ENCODE peak calls at places on chromosomes 16 and 17, in seven cellular contexts. One of them, this sample, is unnamed.

GRCh38 chr16:15708096-15708495 is 58.1 kb downstream of the NDE1 start:
- DNase-seq in SK-N-SH: no peak
- DNase-seq in HL-60: no peak
- DNase-seq in left lung: peak; percentile 46
- DNase-seq in ovary: no peak
- DNase-seq in fibroblast of pulmonary artery: peak; percentile 79
- DNase-seq in AG09319: no peak
- DNase-seq in this sample: no peak

GRCh38 chr16:3671424-3671823 is 16.9 kb downstream of the DNASE1 start:
- DNase-seq in fibroblast of pulmonary artery: no peak
- DNase-seq in left lung: peak; percentile 65
- DNase-seq in ovary: no peak
- DNase-seq in HL-60: no peak
- DNase-seq in AG09319: no peak
- DNase-seq in SK-N-SH: no peak
- DNase-seq in this sample: no peak

GRCh38 chr16:75627856-75628255 is 4.8 kb upstream of the ADAT1 start:
- DNase-seq in left lung: no peak
- DNase-seq in HL-60: no peak
- DNase-seq in SK-N-SH: no peak
- DNase-seq in ovary: no peak
- DNase-seq in fibroblast of pulmonary artery: peak; percentile 78
- DNase-seq in AG09319: no peak
- DNase-seq in this sample: no peak

GRCh38 chr17:62653831-62654829 is 26.7 kb downstream of the MRC2 start:
- DNase-seq in SK-N-SH: peak; percentile 88
- DNase-seq in fibroblast of pulmonary artery: peak; percentile 58
- DNase-seq in HL-60: no peak
- DNase-seq in left lung: peak; percentile 81
- DNase-seq in AG09319: peak; percentile 66
- DNase-seq in ovary: peak; percentile 76
- DNase-seq in this sample: peak; percentile 46

GRCh38 chr17:57017625-57018024 is 39.7 kb downstream of the SCPEP1 start:
- DNase-seq in fibroblast of pulmonary artery: no peak
- DNase-seq in ovary: no peak
- DNase-seq in HL-60: no peak
- DNase-seq in AG09319: no peak
- DNase-seq in left lung: no peak
- DNase-seq in SK-N-SH: no peak
- DNase-seq in this sample: no peak

GRCh38 chr16:67244387-67245188 is 2.7 kb downstream of the FHOD1 start:
- DNase-seq in AG09319: peak; percentile 38
- DNase-seq in left lung: peak; percentile 92
- DNase-seq in HL-60: no peak
- DNase-seq in ovary: peak; percentile 52
- DNase-seq in fibroblast of pulmonary artery: peak; percentile 85
- DNase-seq in SK-N-SH: no peak
- DNase-seq in this sample: peak; percentile 87

GRCh38 chr17:4944163-4944553 is 4.1 kb downstream of the RNF167 start:
- DNase-seq in AG09319: no peak
- DNase-seq in HL-60: no peak
- DNase-seq in fibroblast of pulmonary artery: no peak
- DNase-seq in ovary: no peak
- DNase-seq in SK-N-SH: no peak
- DNase-seq in left lung: peak; percentile 81
- DNase-seq in this sample: no peak

GRCh38 chr16:606656-607307 is 16.9 kb downstream of the RAB40C start:
- DNase-seq in fibroblast of pulmonary artery: no peak
- DNase-seq in SK-N-SH: no peak
- DNase-seq in ovary: no peak
- DNase-seq in HL-60: no peak
- DNase-seq in left lung: peak; percentile 72
- DNase-seq in AG09319: no peak
- DNase-seq in this sample: no peak

GRCh38 chr17:35241520-35241919 is 1.4 kb upstream of the SLFN5 start:
- DNase-seq in SK-N-SH: no peak
- DNase-seq in left lung: peak; percentile 66
- DNase-seq in fibroblast of pulmonary artery: no peak
- DNase-seq in HL-60: no peak
- DNase-seq in ovary: peak; percentile 17
- DNase-seq in AG09319: no peak
- DNase-seq in this sample: no peak

GRCh38 chr17:9874722-9875121 is 30.3 kb downstream of the RCVRN start:
- DNase-seq in ovary: no peak
- DNase-seq in AG09319: no peak
- DNase-seq in HL-60: no peak
- DNase-seq in fibroblast of pulmonary artery: no peak
- DNase-seq in SK-N-SH: no peak
- DNase-seq in left lung: no peak
- DNase-seq in this sample: no peak

GRCh38 chr17:14211778-14212177 is 24.9 kb downstream of the CDRT15 start:
- DNase-seq in ovary: no peak
- DNase-seq in left lung: peak; percentile 90
- DNase-seq in AG09319: no peak
- DNase-seq in fibroblast of pulmonary artery: peak; percentile 4
- DNase-seq in SK-N-SH: no peak
- DNase-seq in HL-60: no peak
- DNase-seq in this sample: peak; percentile 51

GRCh38 chr17:15119928-15120327 is 145.2 kb downstream of the PMP22 start:
- DNase-seq in ovary: no peak
- DNase-seq in fibroblast of pulmonary artery: no peak
- DNase-seq in SK-N-SH: no peak
- DNase-seq in left lung: no peak
- DNase-seq in HL-60: no peak
- DNase-seq in AG09319: no peak
- DNase-seq in this sample: no peak

GRCh38 chr17:81244358-81245023 is 5.4 kb downstream of the NDUFAF8 start:
- DNase-seq in AG09319: no peak
- DNase-seq in HL-60: no peak
- DNase-seq in ovary: no peak
- DNase-seq in SK-N-SH: peak; percentile 66
- DNase-seq in left lung: peak; percentile 59
- DNase-seq in fibroblast of pulmonary artery: no peak
- DNase-seq in this sample: no peak

GRCh38 chr16:10776280-10776679 is 32.6 kb downstream of the NUBP1 start:
- DNase-seq in SK-N-SH: no peak
- DNase-seq in ovary: no peak
- DNase-seq in AG09319: no peak
- DNase-seq in fibroblast of pulmonary artery: no peak
- DNase-seq in left lung: no peak
- DNase-seq in HL-60: no peak
- DNase-seq in this sample: peak; percentile 63

GRCh38 chr16:23905027-23905426 is 69.2 kb downstream of the PRKCB start:
- DNase-seq in AG09319: no peak
- DNase-seq in HL-60: no peak
- DNase-seq in SK-N-SH: no peak
- DNase-seq in ovary: no peak
- DNase-seq in left lung: no peak
- DNase-seq in fibroblast of pulmonary artery: peak; percentile 3
- DNase-seq in this sample: no peak

GRCh38 chr17:83200231-83200699 is 120.9 kb downstream of the METRNL start:
- DNase-seq in HL-60: peak; percentile 75
- DNase-seq in fibroblast of pulmonary artery: no peak
- DNase-seq in AG09319: no peak
- DNase-seq in SK-N-SH: no peak
- DNase-seq in ovary: peak; percentile 41
- DNase-seq in left lung: peak; percentile 91
- DNase-seq in this sample: peak; percentile 55

GRCh38 chr17:58532555-58532951 is 18.1 kb upstream of the MTMR4 start:
- DNase-seq in left lung: no peak
- DNase-seq in AG09319: no peak
- DNase-seq in HL-60: no peak
- DNase-seq in SK-N-SH: peak; percentile 43
- DNase-seq in fibroblast of pulmonary artery: no peak
- DNase-seq in ovary: no peak
- DNase-seq in this sample: no peak

GRCh38 chr16:67030221-67030962 is 1.4 kb downstream of the CBFB start:
- DNase-seq in SK-N-SH: no peak
- DNase-seq in left lung: no peak
- DNase-seq in ovary: no peak
- DNase-seq in AG09319: no peak
- DNase-seq in fibroblast of pulmonary artery: no peak
- DNase-seq in HL-60: no peak
- DNase-seq in this sample: no peak

GRCh38 chr16:85144026-85144915 is 32.0 kb upstream of the CIBAR2 start:
- DNase-seq in ovary: no peak
- DNase-seq in SK-N-SH: no peak
- DNase-seq in HL-60: no peak
- DNase-seq in left lung: peak; percentile 52
- DNase-seq in AG09319: no peak
- DNase-seq in fibroblast of pulmonary artery: no peak
- DNase-seq in this sample: no peak

GRCh38 chr17:33664116-33664840 is 371.2 kb upstream of the ASIC2 start:
- DNase-seq in AG09319: no peak
- DNase-seq in fibroblast of pulmonary artery: no peak
- DNase-seq in HL-60: no peak
- DNase-seq in ovary: no peak
- DNase-seq in left lung: no peak
- DNase-seq in SK-N-SH: no peak
- DNase-seq in this sample: no peak

GRCh38 chr16:88934066-88934667 is 42.8 kb downstream of the CBFA2T3 start:
- DNase-seq in left lung: no peak
- DNase-seq in HL-60: no peak
- DNase-seq in SK-N-SH: no peak
- DNase-seq in AG09319: no peak
- DNase-seq in fibroblast of pulmonary artery: no peak
- DNase-seq in ovary: no peak
- DNase-seq in this sample: no peak
- TF ChIP-seq CTCF in left lung: no peak
- TF ChIP-seq CTCF in HL-60: no peak
- TF ChIP-seq CTCF in SK-N-SH: no peak
- TF ChIP-seq CTCF in AG09319: no peak
- TF ChIP-seq CTCF in fibroblast of pulmonary artery: no peak
- TF ChIP-seq CTCF in ovary: no peak
- TF ChIP-seq CTCF in this sample: no peak

GRCh38 chr17:41333836-41334235 is 16.8 kb downstream of the KRT33A start:
- DNase-seq in AG09319: no peak
- DNase-seq in left lung: no peak
- DNase-seq in ovary: no peak
- DNase-seq in HL-60: no peak
- DNase-seq in SK-N-SH: no peak
- DNase-seq in fibroblast of pulmonary artery: no peak
- DNase-seq in this sample: no peak
- TF ChIP-seq CTCF in AG09319: no peak
- TF ChIP-seq CTCF in left lung: no peak
- TF ChIP-seq CTCF in ovary: no peak
- TF ChIP-seq CTCF in HL-60: no peak
- TF ChIP-seq CTCF in SK-N-SH: no peak
- TF ChIP-seq CTCF in fibroblast of pulmonary artery: no peak
- TF ChIP-seq CTCF in this sample: no peak

GRCh38 chr16:17143546-17144419 is 327.0 kb downstream of the XYLT1 start:
- DNase-seq in HL-60: no peak
- DNase-seq in ovary: no peak
- DNase-seq in fibroblast of pulmonary artery: no peak
- DNase-seq in SK-N-SH: no peak
- DNase-seq in AG09319: no peak
- DNase-seq in left lung: no peak
- DNase-seq in this sample: no peak

GRCh38 chr16:17134586-17134985 is 336.2 kb downstream of the XYLT1 start:
- DNase-seq in HL-60: no peak
- DNase-seq in fibroblast of pulmonary artery: no peak
- DNase-seq in left lung: no peak
- DNase-seq in AG09319: no peak
- DNase-seq in SK-N-SH: no peak
- DNase-seq in ovary: no peak
- DNase-seq in this sample: peak; percentile 86

GRCh38 chr16:17133851-17134250 is 336.9 kb downstream of the XYLT1 start:
- DNase-seq in fibroblast of pulmonary artery: no peak
- DNase-seq in ovary: no peak
- DNase-seq in HL-60: no peak
- DNase-seq in SK-N-SH: no peak
- DNase-seq in AG09319: no peak
- DNase-seq in left lung: no peak
- DNase-seq in this sample: no peak

GRCh38 chr16:17135439-17135838 is 335.3 kb downstream of the XYLT1 start:
- DNase-seq in fibroblast of pulmonary artery: no peak
- DNase-seq in AG09319: no peak
- DNase-seq in left lung: no peak
- DNase-seq in HL-60: no peak
- DNase-seq in SK-N-SH: no peak
- DNase-seq in ovary: no peak
- DNase-seq in this sample: no peak

DNA sequence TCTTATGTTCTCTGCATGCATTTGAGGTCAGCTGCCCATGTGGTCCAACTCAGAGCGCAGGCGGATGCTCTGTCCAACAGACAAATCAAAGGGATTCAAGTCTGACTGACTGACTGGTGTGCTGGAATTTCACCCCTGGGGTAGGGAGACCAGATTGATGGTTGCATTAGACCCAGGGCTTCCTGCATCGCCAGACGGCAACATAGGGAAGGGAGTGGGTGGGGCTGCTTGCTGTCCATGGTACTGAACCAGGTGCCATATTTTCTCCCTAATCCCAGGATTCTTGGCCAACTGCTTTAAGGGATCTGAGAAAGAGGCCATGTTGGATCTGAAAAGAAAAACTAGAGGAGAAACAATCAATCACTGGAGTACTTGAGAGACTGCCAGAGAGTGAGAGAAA is 332.0 kb downstream of the XYLT1 start:
- DNase-seq in SK-N-SH: no peak
- DNase-seq in HL-60: no peak
- DNase-seq in left lung: no peak
- DNase-seq in AG09319: no peak
- DNase-seq in ovary: no peak
- DNase-seq in fibroblast of pulmonary artery: no peak
- DNase-seq in this sample: no peak
- TF ChIP-seq CTCF in SK-N-SH: no peak
- TF ChIP-seq CTCF in HL-60: no peak
- TF ChIP-seq CTCF in left lung: no peak
- TF ChIP-seq CTCF in AG09319: no peak
- TF ChIP-seq CTCF in ovary: no peak
- TF ChIP-seq CTCF in fibroblast of pulmonary artery: no peak
- TF ChIP-seq CTCF in this sample: no peak

DNA sequence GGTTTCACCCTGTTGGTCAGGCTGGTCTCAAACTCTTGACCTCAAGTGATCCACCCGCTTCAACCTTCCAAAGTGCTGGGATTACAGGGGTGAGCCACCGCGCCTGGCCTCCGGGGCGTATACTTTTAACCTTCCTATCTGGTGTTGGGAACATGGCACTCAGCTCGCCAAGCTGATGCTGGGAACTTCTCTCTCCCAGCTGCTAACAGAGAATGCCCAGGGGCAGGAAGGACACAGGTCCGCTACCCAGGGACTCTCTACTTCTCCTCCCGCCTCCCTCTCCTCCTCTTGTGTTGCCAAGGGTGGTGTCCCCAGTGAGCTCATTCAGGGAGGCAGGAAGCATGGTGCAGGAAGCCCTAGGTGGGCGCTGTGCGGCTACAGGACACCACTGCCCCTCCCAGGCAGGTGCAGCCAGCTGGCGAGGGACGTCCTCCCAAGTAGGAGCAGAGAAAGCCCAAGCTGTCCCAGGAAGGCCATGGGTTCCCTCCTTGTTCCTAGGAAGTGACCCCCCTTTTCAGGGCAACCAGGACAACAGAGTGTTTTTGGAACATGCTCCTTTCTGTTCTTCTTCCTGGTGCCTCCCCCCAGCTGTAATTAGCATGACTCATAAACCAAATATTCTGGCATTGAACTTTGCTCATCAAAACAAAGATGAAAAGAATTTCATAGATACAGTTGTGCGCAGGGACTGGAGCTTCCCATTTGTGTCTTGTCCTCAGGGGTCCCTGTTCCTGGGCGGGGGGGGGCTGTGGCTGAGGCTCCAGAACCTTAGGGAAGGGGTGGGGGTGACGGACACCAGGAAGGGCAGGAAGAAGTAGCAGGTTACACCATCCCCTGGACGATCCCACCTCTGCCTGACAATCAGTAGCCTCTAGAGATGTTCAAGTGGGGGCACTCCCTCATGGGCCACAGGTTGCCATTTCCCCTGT is 2.6 kb downstream of the C1QTNF1 start:
- DNase-seq in ovary: peak; percentile 71
- DNase-seq in HL-60: no peak
- DNase-seq in AG09319: no peak
- DNase-seq in fibroblast of pulmonary artery: peak; percentile 84
- DNase-seq in SK-N-SH: peak; percentile 64
- DNase-seq in left lung: no peak
- DNase-seq in this sample: no peak
- TF ChIP-seq CTCF in ovary: no peak
- TF ChIP-seq CTCF in HL-60: no peak
- TF ChIP-seq CTCF in AG09319: no peak
- TF ChIP-seq CTCF in fibroblast of pulmonary artery: no peak
- TF ChIP-seq CTCF in SK-N-SH: no peak
- TF ChIP-seq CTCF in left lung: no peak
- TF ChIP-seq CTCF in this sample: no peak